ENCODE peak calls at places on chromosomes 1 and 21, in seven cellular contexts. One of them, this sample, is unnamed.

GRCh38 chr21:19256934-19257660 is 853.5 kb upstream of the TMPRSS15 start:
- DNase-seq in NCI-H1930: no peak
- DNase-seq in NCI-H345: no peak
- DNase-seq in OCI-M1: no peak
- DNase-seq in RWPE1: no peak
- DNase-seq in HL-60: no peak
- DNase-seq in effector memory CD4-positive, alpha-beta T cell: no peak
- DNase-seq in this sample: no peak

GRCh38 chr1:36157115-36157903 is 1.3 kb downstream of the MAP7D1 start:
- DNase-seq in NCI-H1930: no peak
- DNase-seq in NCI-H345: no peak
- DNase-seq in OCI-M1: no peak
- DNase-seq in RWPE1: no peak
- DNase-seq in HL-60: no peak
- DNase-seq in effector memory CD4-positive, alpha-beta T cell: no peak
- DNase-seq in this sample: peak; percentile 24

GRCh38 chr1:95145493-95145892 is 28.3 kb downstream of the TLCD4 start:
- DNase-seq in NCI-H1930: no peak
- DNase-seq in NCI-H345: no peak
- DNase-seq in OCI-M1: no peak
- DNase-seq in RWPE1: no peak
- DNase-seq in HL-60: no peak
- DNase-seq in effector memory CD4-positive, alpha-beta T cell: no peak
- DNase-seq in this sample: no peak

GRCh38 chr1:54404939-54405880 is 984 bp downstream of the SSBP3 start:
- DNase-seq in NCI-H1930: no peak
- DNase-seq in NCI-H345: peak; percentile 29
- DNase-seq in OCI-M1: peak; percentile 40
- DNase-seq in RWPE1: no peak
- DNase-seq in HL-60: no peak
- DNase-seq in effector memory CD4-positive, alpha-beta T cell: no peak
- DNase-seq in this sample: peak; percentile 26

GRCh38 chr21:37008705-37009104 is 2.2 kb downstream of the RIPPLY3 start:
- DNase-seq in NCI-H1930: peak; percentile 89
- DNase-seq in NCI-H345: peak; percentile 99
- DNase-seq in OCI-M1: no peak
- DNase-seq in RWPE1: no peak
- DNase-seq in HL-60: no peak
- DNase-seq in effector memory CD4-positive, alpha-beta T cell: no peak
- DNase-seq in this sample: no peak

GRCh38 chr1:183879477-183879876 is 74.6 kb downstream of the RGL1 start:
- DNase-seq in NCI-H1930: no peak
- DNase-seq in NCI-H345: no peak
- DNase-seq in OCI-M1: no peak
- DNase-seq in RWPE1: no peak
- DNase-seq in HL-60: no peak
- DNase-seq in effector memory CD4-positive, alpha-beta T cell: no peak
- DNase-seq in this sample: no peak

GRCh38 chr1:234839663-234840062 is 229.7 kb upstream of the IRF2BP2 start:
- DNase-seq in NCI-H1930: no peak
- DNase-seq in NCI-H345: peak; percentile 12
- DNase-seq in OCI-M1: peak; percentile 35
- DNase-seq in RWPE1: no peak
- DNase-seq in HL-60: no peak
- DNase-seq in effector memory CD4-positive, alpha-beta T cell: no peak
- DNase-seq in this sample: no peak

GRCh38 chr1:156675715-156676311 is 1.4 kb downstream of the NES start:
- DNase-seq in NCI-H1930: no peak
- DNase-seq in NCI-H345: no peak
- DNase-seq in OCI-M1: no peak
- DNase-seq in RWPE1: no peak
- DNase-seq in HL-60: no peak
- DNase-seq in effector memory CD4-positive, alpha-beta T cell: no peak
- DNase-seq in this sample: peak; percentile 42

GRCh38 chr1:162562452-162562828 is 918 bp downstream of the UAP1 start:
- DNase-seq in NCI-H1930: no peak
- DNase-seq in NCI-H345: peak; percentile 16
- DNase-seq in OCI-M1: peak; percentile 74
- DNase-seq in RWPE1: peak; percentile 21
- DNase-seq in HL-60: no peak
- DNase-seq in effector memory CD4-positive, alpha-beta T cell: no peak
- DNase-seq in this sample: peak; percentile 54

GRCh38 chr1:2046953-2047748 is 3.1 kb upstream of the PRKCZ start:
- DNase-seq in NCI-H1930: no peak
- DNase-seq in NCI-H345: no peak
- DNase-seq in OCI-M1: no peak
- DNase-seq in RWPE1: no peak
- DNase-seq in HL-60: no peak
- DNase-seq in effector memory CD4-positive, alpha-beta T cell: no peak
- DNase-seq in this sample: no peak

GRCh38 chr1:114505148-114505561 is 5.8 kb downstream of the TRIM33 start:
- DNase-seq in NCI-H1930: no peak
- DNase-seq in NCI-H345: no peak
- DNase-seq in OCI-M1: peak; percentile 88
- DNase-seq in RWPE1: no peak
- DNase-seq in HL-60: no peak
- DNase-seq in effector memory CD4-positive, alpha-beta T cell: no peak
- DNase-seq in this sample: no peak

GRCh38 chr1:63611231-63611630 is 18.0 kb downstream of the PGM1 start:
- DNase-seq in NCI-H1930: no peak
- DNase-seq in NCI-H345: no peak
- DNase-seq in OCI-M1: no peak
- DNase-seq in RWPE1: peak; percentile 14
- DNase-seq in HL-60: no peak
- DNase-seq in effector memory CD4-positive, alpha-beta T cell: no peak
- DNase-seq in this sample: peak; percentile 61

GRCh38 chr1:215219372-215219771 is 136.8 kb downstream of the KCNK2 start:
- DNase-seq in NCI-H1930: no peak
- DNase-seq in NCI-H345: no peak
- DNase-seq in OCI-M1: no peak
- DNase-seq in RWPE1: no peak
- DNase-seq in HL-60: no peak
- DNase-seq in effector memory CD4-positive, alpha-beta T cell: no peak
- DNase-seq in this sample: no peak

GRCh38 chr1:182680901-182681300 is 3.5 kb downstream of the RGS8 start:
- DNase-seq in NCI-H1930: no peak
- DNase-seq in NCI-H345: no peak
- DNase-seq in OCI-M1: no peak
- DNase-seq in RWPE1: peak; percentile 36
- DNase-seq in HL-60: no peak
- DNase-seq in effector memory CD4-positive, alpha-beta T cell: no peak
- DNase-seq in this sample: no peak

GRCh38 chr21:43900690-43901089 is 35.7 kb downstream of the AGPAT3 start:
- DNase-seq in NCI-H1930: no peak
- DNase-seq in NCI-H345: no peak
- DNase-seq in OCI-M1: no peak
- DNase-seq in RWPE1: no peak
- DNase-seq in HL-60: no peak
- DNase-seq in effector memory CD4-positive, alpha-beta T cell: no peak
- DNase-seq in this sample: no peak

GRCh38 chr1:2137257-2138121 is 57.1 kb downstream of the FAAP20 start:
- DNase-seq in NCI-H1930: no peak
- DNase-seq in NCI-H345: no peak
- DNase-seq in OCI-M1: no peak
- DNase-seq in RWPE1: no peak
- DNase-seq in HL-60: no peak
- DNase-seq in effector memory CD4-positive, alpha-beta T cell: no peak
- DNase-seq in this sample: no peak

GRCh38 chr1:228744356-228744755 is 9.1 kb downstream of the RHOU start:
- DNase-seq in NCI-H1930: no peak
- DNase-seq in NCI-H345: no peak
- DNase-seq in OCI-M1: no peak
- DNase-seq in RWPE1: no peak
- DNase-seq in HL-60: no peak
- DNase-seq in effector memory CD4-positive, alpha-beta T cell: no peak
- DNase-seq in this sample: no peak

GRCh38 chr1:186327331-186327730 is 47.7 kb downstream of the TPR start:
- DNase-seq in NCI-H1930: no peak
- DNase-seq in NCI-H345: no peak
- DNase-seq in OCI-M1: no peak
- DNase-seq in RWPE1: no peak
- DNase-seq in HL-60: no peak
- DNase-seq in effector memory CD4-positive, alpha-beta T cell: no peak
- DNase-seq in this sample: no peak

GRCh38 chr1:160550572-160551034 is 27.5 kb upstream of the SLAMF6 start:
- DNase-seq in NCI-H1930: peak; percentile 16
- DNase-seq in NCI-H345: no peak
- DNase-seq in OCI-M1: peak; percentile 72
- DNase-seq in RWPE1: no peak
- DNase-seq in HL-60: no peak
- DNase-seq in effector memory CD4-positive, alpha-beta T cell: no peak
- DNase-seq in this sample: no peak

GRCh38 chr1:177812650-177813049 is 157.2 kb downstream of the SEC16B start:
- DNase-seq in NCI-H1930: no peak
- DNase-seq in NCI-H345: no peak
- DNase-seq in OCI-M1: no peak
- DNase-seq in RWPE1: no peak
- DNase-seq in HL-60: no peak
- DNase-seq in effector memory CD4-positive, alpha-beta T cell: no peak
- DNase-seq in this sample: no peak

GRCh38 chr1:206467915-206468314 is 2.4 kb upstream of the IKBKE start:
- DNase-seq in NCI-H1930: no peak
- DNase-seq in NCI-H345: no peak
- DNase-seq in OCI-M1: no peak
- DNase-seq in RWPE1: no peak
- DNase-seq in HL-60: peak; percentile 89
- DNase-seq in effector memory CD4-positive, alpha-beta T cell: no peak
- DNase-seq in this sample: peak; percentile 76

GRCh38 chr1:185318431-185319151 is 1.5 kb upstream of the IVNS1ABP start:
- DNase-seq in NCI-H1930: no peak
- DNase-seq in NCI-H345: no peak
- DNase-seq in OCI-M1: peak; percentile 56
- DNase-seq in RWPE1: no peak
- DNase-seq in HL-60: no peak
- DNase-seq in effector memory CD4-positive, alpha-beta T cell: no peak
- DNase-seq in this sample: peak; percentile 18

GRCh38 chr1:171743014-171743870 is 1.4 kb upstream of the VAMP4 start:
- DNase-seq in NCI-H1930: no peak
- DNase-seq in NCI-H345: no peak
- DNase-seq in OCI-M1: peak; percentile 55
- DNase-seq in RWPE1: peak; percentile 41
- DNase-seq in HL-60: no peak
- DNase-seq in effector memory CD4-positive, alpha-beta T cell: no peak
- DNase-seq in this sample: peak; percentile 76

GRCh38 chr1:201781447-201781846 is 47.5 kb upstream of the IPO9 start:
- DNase-seq in NCI-H1930: no peak
- DNase-seq in NCI-H345: no peak
- DNase-seq in OCI-M1: no peak
- DNase-seq in RWPE1: no peak
- DNase-seq in HL-60: no peak
- DNase-seq in effector memory CD4-positive, alpha-beta T cell: no peak
- DNase-seq in this sample: no peak

GRCh38 chr1:89273324-89273778 is 691 bp upstream of the GBP5 start:
- DNase-seq in NCI-H1930: no peak
- DNase-seq in NCI-H345: no peak
- DNase-seq in OCI-M1: no peak
- DNase-seq in RWPE1: no peak
- DNase-seq in HL-60: no peak
- DNase-seq in effector memory CD4-positive, alpha-beta T cell: no peak
- DNase-seq in this sample: no peak

GRCh38 chr1:109621402-109622101 is 1.9 kb downstream of the AMPD2 start:
- DNase-seq in NCI-H1930: no peak
- DNase-seq in NCI-H345: no peak
- DNase-seq in OCI-M1: no peak
- DNase-seq in RWPE1: no peak
- DNase-seq in HL-60: no peak
- DNase-seq in effector memory CD4-positive, alpha-beta T cell: no peak
- DNase-seq in this sample: no peak

GRCh38 chr21:14942801-14943490 is 121.9 kb downstream of the NRIP1 start:
- DNase-seq in NCI-H1930: peak; percentile 78
- DNase-seq in NCI-H345: no peak
- DNase-seq in OCI-M1: no peak
- DNase-seq in RWPE1: no peak
- DNase-seq in HL-60: no peak
- DNase-seq in effector memory CD4-positive, alpha-beta T cell: no peak
- DNase-seq in this sample: no peak

GRCh38 chr1:26582836-26583460 is 53.4 kb downstream of the RPS6KA1 start:
- DNase-seq in NCI-H1930: no peak
- DNase-seq in NCI-H345: no peak
- DNase-seq in OCI-M1: no peak
- DNase-seq in RWPE1: no peak
- DNase-seq in HL-60: no peak
- DNase-seq in effector memory CD4-positive, alpha-beta T cell: no peak
- DNase-seq in this sample: peak; percentile 78

GRCh38 chr1:82899017-82899416 is 1098.3 kb downstream of the ADGRL2 start:
- DNase-seq in NCI-H1930: no peak
- DNase-seq in NCI-H345: no peak
- DNase-seq in OCI-M1: no peak
- DNase-seq in RWPE1: no peak
- DNase-seq in HL-60: no peak
- DNase-seq in effector memory CD4-positive, alpha-beta T cell: no peak
- DNase-seq in this sample: no peak

GRCh38 chr1:197198911-197199310 is 52.4 kb upstream of the ASPM start:
- DNase-seq in NCI-H1930: no peak
- DNase-seq in NCI-H345: no peak
- DNase-seq in OCI-M1: no peak
- DNase-seq in RWPE1: no peak
- DNase-seq in HL-60: no peak
- DNase-seq in effector memory CD4-positive, alpha-beta T cell: no peak
- DNase-seq in this sample: no peak

GRCh38 chr1:207032528-207033017 is at the start of gene C1orf116:
- DNase-seq in NCI-H1930: no peak
- DNase-seq in NCI-H345: peak; percentile 52
- DNase-seq in OCI-M1: no peak
- DNase-seq in RWPE1: peak; percentile 99
- DNase-seq in HL-60: no peak
- DNase-seq in effector memory CD4-positive, alpha-beta T cell: no peak
- DNase-seq in this sample: no peak

GRCh38 chr1:27559466-27560030 is 44.4 kb downstream of the AHDC1 start:
- DNase-seq in NCI-H1930: no peak
- DNase-seq in NCI-H345: no peak
- DNase-seq in OCI-M1: no peak
- DNase-seq in RWPE1: no peak
- DNase-seq in HL-60: no peak
- DNase-seq in effector memory CD4-positive, alpha-beta T cell: no peak
- DNase-seq in this sample: no peak

GRCh38 chr1:187067160-187067559 is 238.4 kb downstream of the PLA2G4A start:
- DNase-seq in NCI-H1930: peak; percentile 14
- DNase-seq in NCI-H345: peak; percentile 93
- DNase-seq in OCI-M1: no peak
- DNase-seq in RWPE1: no peak
- DNase-seq in HL-60: no peak
- DNase-seq in effector memory CD4-positive, alpha-beta T cell: no peak
- DNase-seq in this sample: no peak